ENCODE peak calls at places on chromosome 1, in seven cellular contexts. O is neural progenitor cell, A is AG04449, R is fibroblast of the aortic adventitia, X is AG04450, K is HFF-Myc, P is ascending aorta. D is an unnamed sample.

GRCh38 chr1:227891223-227891954 is 56.3 kb downstream of the WNT9A start:
- DNase-seq in O (no peak), A (no peak), R (no peak), X (no peak), K (no peak), P (no peak), D (no peak)

GRCh38 chr1:236151739-236152424 is 9.5 kb downstream of the GPR137B start:
- DNase-seq in O (no peak), A (no peak), R (no peak), X (no peak), K (no peak), P (no peak), D (no peak)

GRCh38 chr1:54934869-54935268 is 45.6 kb upstream of the TMEM61 start:
- DNase-seq in O (no peak), A (peak; percentile 94), R (peak; percentile 96), X (peak; percentile 88), K (peak; percentile 85), P (no peak), D (no peak)

GRCh38 chr1:145872421-145872891 is 13.2 kb downstream of the ANKRD35 start:
- DNase-seq in O (peak; percentile 37), A (no peak), R (peak; percentile 65), X (no peak), K (no peak), P (no peak), D (no peak)

GRCh38 chr1:85611390-85611789 is 30.8 kb downstream of the CCN1 start:
- DNase-seq in O (no peak), A (peak; percentile 82), R (peak; percentile 98), X (peak; percentile 85), K (peak; percentile 81), P (no peak), D (no peak)

GRCh38 chr1:228366851-228367741 is 39.5 kb downstream of the TRIM11 start:
- DNase-seq in O (no peak), A (no peak), R (no peak), X (no peak), K (no peak), P (no peak), D (peak; percentile 0)

GRCh38 chr1:212208978-212209644 is 76.1 kb upstream of the PPP2R5A start:
- DNase-seq in O (no peak), A (no peak), R (no peak), X (no peak), K (no peak), P (no peak), D (no peak)

GRCh38 chr1:51693420-51694144 is 76.7 kb downstream of the OSBPL9 start:
- DNase-seq in O (no peak), A (peak; percentile 33), R (peak; percentile 33), X (no peak), K (no peak), P (no peak), D (no peak)

GRCh38 chr1:100811808-100812207 is 82.8 kb downstream of the EXTL2 start:
- DNase-seq in O (no peak), A (no peak), R (no peak), X (no peak), K (no peak), P (no peak), D (no peak)

GRCh38 chr1:226743259-226743658 is 4.2 kb upstream of the ITPKB start:
- DNase-seq in O (no peak), A (no peak), R (no peak), X (no peak), K (no peak), P (no peak), D (no peak)

GRCh38 chr1:145985502-145986439 is 10.6 kb downstream of the TXNIP start:
- DNase-seq in O (no peak), A (no peak), R (peak; percentile 81), X (no peak), K (no peak), P (no peak), D (peak; percentile 50)

GRCh38 chr1:16978589-16979474 is 1.6 kb downstream of the MFAP2 start:
- DNase-seq in O (peak; percentile 23), A (peak; percentile 84), R (peak; percentile 94), X (peak; percentile 82), K (peak; percentile 86), P (peak; percentile 71), D (no peak)

GRCh38 chr1:208520700-208521099 is 276.5 kb upstream of the PLXNA2 start:
- DNase-seq in O (no peak), A (no peak), R (no peak), X (no peak), K (no peak), P (no peak), D (no peak)

GRCh38 chr1:44501022-44501910 is 96.2 kb downstream of the RNF220 start:
- DNase-seq in O (peak; percentile 73), A (no peak), R (peak; percentile 11), X (no peak), K (no peak), P (no peak), D (no peak)

GRCh38 chr1:76868916-76869315 is 1.6 kb downstream of the ST6GALNAC5 start:
- DNase-seq in O (peak; percentile 56), A (no peak), R (no peak), X (no peak), K (no peak), P (no peak), D (no peak)

DNA sequence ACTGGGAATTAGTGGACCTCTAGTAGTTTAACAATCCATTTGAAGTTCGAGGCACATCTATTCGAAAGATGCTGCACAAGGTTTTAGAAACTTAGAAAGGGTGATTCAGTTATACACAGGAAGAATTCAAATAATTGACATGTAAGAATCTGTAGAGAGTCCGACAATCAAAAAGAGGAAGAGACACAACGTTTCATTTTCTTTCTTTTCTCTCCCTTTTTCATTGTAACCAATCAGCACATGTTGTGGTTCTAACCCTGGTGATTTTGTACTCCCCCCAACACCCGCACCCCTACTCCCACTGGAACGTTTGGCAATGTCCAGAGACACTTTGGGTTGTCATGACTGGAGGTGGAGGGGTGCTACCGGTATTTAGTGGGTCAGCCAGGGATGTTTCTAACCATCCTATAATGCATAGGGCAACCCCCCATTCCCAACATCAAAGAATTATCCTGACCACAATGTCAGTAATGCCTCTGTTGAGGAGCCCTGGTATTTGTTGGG is 4.9 kb downstream of the TGFB2 start:
- DNase-seq in O (no peak), A (no peak), R (no peak), X (no peak), K (no peak), P (no peak), D (no peak)
- H3K4me3 ChIP-seq in O (no peak overlapping the region), A (peak overlapping the region; percentile 30), R (peak overlapping the region; percentile 82), X (peak overlapping the region; percentile 26), K (no peak overlapping the region), P (peak overlapping the region; percentile 88), D (no peak overlapping the region)

GRCh38 chr1:1023700-1024099 is 3.8 kb downstream of the AGRN start:
- DNase-seq in O (no peak), A (no peak), R (no peak), X (no peak), K (no peak), P (no peak), D (no peak)

GRCh38 chr1:1027723-1028266 is 7.9 kb downstream of the AGRN start:
- DNase-seq in O (no peak), A (no peak), R (no peak), X (no peak), K (no peak), P (no peak), D (no peak)

GRCh38 chr1:1024421-1025415 is 4.8 kb downstream of the AGRN start:
- DNase-seq in O (peak; percentile 79), A (no peak), R (no peak), X (no peak), K (no peak), P (no peak), D (no peak)

GRCh38 chr1:1022322-1023090 is 2.6 kb downstream of the AGRN start:
- DNase-seq in O (no peak), A (no peak), R (no peak), X (no peak), K (no peak), P (no peak), D (peak; percentile 56)

GRCh38 chr1:1026599-1027413 is 6.9 kb downstream of the AGRN start:
- DNase-seq in O (no peak), A (no peak), R (no peak), X (no peak), K (no peak), P (no peak), D (no peak)
- TF ChIP-seq CTCF in O (no peak), A (no peak), R (no peak), X (no peak), K (no peak), P (no peak), D (no peak)

DNA sequence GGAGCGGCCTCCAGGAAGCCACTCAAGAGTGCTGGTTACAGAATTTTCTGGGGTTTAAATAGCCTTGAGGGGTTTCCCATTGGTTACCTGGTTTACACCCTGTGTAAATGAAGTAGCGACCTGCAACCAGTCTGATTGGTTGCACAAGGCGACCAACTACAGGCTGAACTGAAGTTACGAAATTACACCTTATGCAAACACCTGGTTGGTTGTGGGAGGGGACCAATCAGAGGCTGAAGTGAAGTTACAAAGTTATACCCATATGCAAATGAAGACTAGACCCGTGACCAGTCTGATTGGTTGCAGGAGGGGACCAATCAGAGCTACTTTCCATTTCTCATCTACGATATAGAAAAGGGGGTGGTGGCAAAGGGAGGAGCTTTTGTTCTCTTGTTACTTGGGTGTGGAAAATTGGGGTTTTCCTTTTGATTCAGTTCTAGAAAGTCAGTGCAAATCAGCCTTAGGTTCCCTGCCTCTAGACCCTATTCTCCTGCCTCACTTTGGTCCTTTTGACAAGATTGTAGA is 22.2 kb upstream of the C1orf174 start:
- DNase-seq in O (no peak), A (no peak), R (no peak), X (no peak), K (no peak), P (no peak), D (peak; percentile 4)
- H3K4me3 ChIP-seq in O (no peak overlapping the region), A (no peak overlapping the region), R (no peak overlapping the region), X (no peak overlapping the region), K (no peak overlapping the region), P (no peak overlapping the region), D (no peak overlapping the region)

DNA sequence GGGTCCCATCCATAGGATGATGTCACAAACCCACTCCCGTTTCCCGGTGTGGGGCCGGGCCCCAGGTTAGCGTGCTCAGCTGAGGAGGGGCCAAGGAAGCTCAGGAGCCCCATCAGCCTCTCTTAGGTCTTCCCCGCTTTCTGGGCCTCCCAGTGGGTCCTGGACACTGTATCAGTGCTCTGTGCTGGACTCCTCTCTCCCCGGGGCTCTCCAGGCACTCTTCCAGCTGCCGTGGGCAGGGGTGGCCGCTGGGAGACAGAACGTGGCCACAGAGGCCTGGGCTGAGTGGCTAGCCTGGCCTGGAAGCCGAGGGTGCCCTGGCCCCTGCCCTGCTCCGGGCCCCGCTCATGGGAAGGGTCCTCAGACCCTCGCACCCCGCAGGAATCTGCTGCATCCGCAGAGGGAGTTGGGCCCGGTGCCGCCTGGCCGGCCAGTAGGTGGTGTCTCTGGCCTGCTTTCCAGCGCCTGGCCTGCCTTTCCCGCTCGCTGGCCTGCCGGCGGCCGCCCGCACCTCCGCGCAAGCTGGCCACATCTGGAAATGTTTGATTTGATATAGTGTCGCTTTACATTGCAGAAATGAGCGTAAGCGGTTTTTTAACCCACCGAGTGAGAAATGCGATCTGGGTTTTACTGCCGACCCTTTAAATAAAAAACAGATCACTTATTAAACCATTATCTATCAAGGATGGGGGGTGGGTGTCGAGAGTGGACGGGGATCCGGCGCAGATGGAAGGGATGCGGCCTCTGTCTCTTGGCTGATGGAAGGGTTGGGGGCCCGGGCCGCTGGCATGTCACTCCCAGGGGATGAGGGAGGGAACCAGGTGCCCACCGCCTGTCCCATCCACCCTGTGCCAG is 74.4 kb upstream of the TTC34 start:
- DNase-seq in O (no peak), A (no peak), R (no peak), X (no peak), K (no peak), P (no peak), D (peak; percentile 51)
- TF ChIP-seq CTCF in O (no peak), A (peak; percentile 3), R (no peak), X (no peak), K (peak; percentile 3), P (peak; percentile 73), D (peak; percentile 88)